ENCODE peak calls at places on chromosome 12, in eight cellular contexts. One of them, this sample, is unnamed.

GRCh38 chr12:23950775-23951391 is 1.4 kb upstream of the SOX5 start:
- DNase-seq in lower leg skin: no peak
- DNase-seq in astrocyte of the cerebellum: no peak
- DNase-seq in thoracic aorta: no peak
- DNase-seq in lower lobe of right lung: no peak
- DNase-seq in fibroblast of villous mesenchyme: peak; percentile 29
- DNase-seq in bronchial epithelial cell: peak; percentile 3
- DNase-seq in upper lobe of right lung: peak; percentile 51
- DNase-seq in this sample: peak; percentile 11

GRCh38 chr12:62190921-62191746 is 69.1 kb upstream of the USP15 start:
- DNase-seq in lower leg skin: no peak
- DNase-seq in astrocyte of the cerebellum: no peak
- DNase-seq in thoracic aorta: no peak
- DNase-seq in lower lobe of right lung: peak; percentile 48
- DNase-seq in fibroblast of villous mesenchyme: peak; percentile 22
- DNase-seq in bronchial epithelial cell: no peak
- DNase-seq in upper lobe of right lung: peak; percentile 62
- DNase-seq in this sample: no peak

GRCh38 chr12:50050410-50051280 is 6.8 kb upstream of the ASIC1 start:
- DNase-seq in lower leg skin: peak; percentile 41
- DNase-seq in astrocyte of the cerebellum: no peak
- DNase-seq in thoracic aorta: no peak
- DNase-seq in lower lobe of right lung: peak; percentile 75
- DNase-seq in fibroblast of villous mesenchyme: peak; percentile 93
- DNase-seq in bronchial epithelial cell: peak; percentile 33
- DNase-seq in upper lobe of right lung: peak; percentile 86
- DNase-seq in this sample: peak; percentile 90

GRCh38 chr12:34208331-34209258 is 186.3 kb downstream of the ALG10 start:
- DNase-seq in lower leg skin: no peak
- DNase-seq in astrocyte of the cerebellum: no peak
- DNase-seq in thoracic aorta: no peak
- DNase-seq in lower lobe of right lung: no peak
- DNase-seq in fibroblast of villous mesenchyme: no peak
- DNase-seq in bronchial epithelial cell: no peak
- DNase-seq in upper lobe of right lung: no peak
- DNase-seq in this sample: no peak

GRCh38 chr12:89733579-89734201 is 25.1 kb upstream of the ATP2B1 start:
- DNase-seq in lower leg skin: no peak
- DNase-seq in astrocyte of the cerebellum: peak; percentile 88
- DNase-seq in thoracic aorta: no peak
- DNase-seq in lower lobe of right lung: no peak
- DNase-seq in fibroblast of villous mesenchyme: peak; percentile 99
- DNase-seq in bronchial epithelial cell: peak; percentile 78
- DNase-seq in upper lobe of right lung: no peak
- DNase-seq in this sample: peak; percentile 88

GRCh38 chr12:4271433-4272013 is 2.0 kb upstream of the CCND2 start:
- DNase-seq in lower leg skin: no peak
- DNase-seq in astrocyte of the cerebellum: no peak
- DNase-seq in thoracic aorta: no peak
- DNase-seq in lower lobe of right lung: no peak
- DNase-seq in fibroblast of villous mesenchyme: no peak
- DNase-seq in bronchial epithelial cell: peak; percentile 34
- DNase-seq in upper lobe of right lung: no peak
- DNase-seq in this sample: peak; percentile 18

GRCh38 chr12:104632724-104633181 is 176.0 kb downstream of the CHST11 start:
- DNase-seq in lower leg skin: no peak
- DNase-seq in astrocyte of the cerebellum: peak; percentile 42
- DNase-seq in thoracic aorta: no peak
- DNase-seq in lower lobe of right lung: no peak
- DNase-seq in fibroblast of villous mesenchyme: peak; percentile 74
- DNase-seq in bronchial epithelial cell: no peak
- DNase-seq in upper lobe of right lung: no peak
- DNase-seq in this sample: peak; percentile 80

GRCh38 chr12:80648866-80649265 is 58.6 kb upstream of the MYF6 start:
- DNase-seq in lower leg skin: no peak
- DNase-seq in astrocyte of the cerebellum: peak; percentile 65
- DNase-seq in thoracic aorta: no peak
- DNase-seq in lower lobe of right lung: no peak
- DNase-seq in fibroblast of villous mesenchyme: peak; percentile 45
- DNase-seq in bronchial epithelial cell: peak; percentile 72
- DNase-seq in upper lobe of right lung: no peak
- DNase-seq in this sample: peak; percentile 36

GRCh38 chr12:52418576-52419110 is 12.5 kb upstream of the KRT82 start:
- DNase-seq in lower leg skin: no peak
- DNase-seq in astrocyte of the cerebellum: no peak
- DNase-seq in thoracic aorta: no peak
- DNase-seq in lower lobe of right lung: no peak
- DNase-seq in fibroblast of villous mesenchyme: no peak
- DNase-seq in bronchial epithelial cell: peak; percentile 50
- DNase-seq in upper lobe of right lung: no peak
- DNase-seq in this sample: no peak

DNA sequence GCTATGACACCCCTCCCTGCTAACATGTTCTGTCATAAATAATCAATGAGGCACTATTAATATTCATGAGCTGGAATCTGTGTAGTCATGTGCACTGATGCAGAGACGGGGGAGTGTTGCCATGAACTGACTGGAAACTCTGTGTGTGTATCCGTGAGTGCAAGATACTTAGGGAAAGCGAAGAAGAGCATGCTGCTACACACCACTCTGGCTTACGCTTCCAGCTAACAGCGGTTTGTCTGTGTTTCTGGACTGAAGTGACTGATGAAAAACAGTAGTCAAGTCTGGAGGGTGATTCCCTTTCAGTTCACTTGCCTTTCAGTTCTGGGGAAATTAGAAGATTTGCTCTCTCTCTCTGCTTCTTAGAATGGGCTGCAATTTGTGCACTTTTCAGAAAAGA is 249.5 kb downstream of the PDZRN4 start:
- DNase-seq in lower leg skin: no peak
- DNase-seq in astrocyte of the cerebellum: no peak
- DNase-seq in thoracic aorta: no peak
- DNase-seq in lower lobe of right lung: no peak
- DNase-seq in fibroblast of villous mesenchyme: no peak
- DNase-seq in bronchial epithelial cell: no peak
- DNase-seq in upper lobe of right lung: no peak
- DNase-seq in this sample: peak; percentile 0
- H3K4me3 ChIP-seq in lower leg skin: no peak overlapping the region
- H3K4me3 ChIP-seq in astrocyte of the cerebellum: no peak overlapping the region
- H3K4me3 ChIP-seq in thoracic aorta: no peak overlapping the region
- H3K4me3 ChIP-seq in lower lobe of right lung: no peak overlapping the region
- H3K4me3 ChIP-seq in fibroblast of villous mesenchyme: no peak overlapping the region
- H3K4me3 ChIP-seq in bronchial epithelial cell: no peak overlapping the region
- H3K4me3 ChIP-seq in upper lobe of right lung: no peak overlapping the region
- H3K4me3 ChIP-seq in this sample: no peak overlapping the region

GRCh38 chr12:42255221-42255874 is 17.3 kb upstream of the YAF2 start:
- DNase-seq in lower leg skin: no peak
- DNase-seq in astrocyte of the cerebellum: no peak
- DNase-seq in thoracic aorta: no peak
- DNase-seq in lower lobe of right lung: no peak
- DNase-seq in fibroblast of villous mesenchyme: no peak
- DNase-seq in bronchial epithelial cell: peak; percentile 28
- DNase-seq in upper lobe of right lung: no peak
- DNase-seq in this sample: no peak
- TF ChIP-seq CTCF in lower leg skin: no peak
- TF ChIP-seq CTCF in astrocyte of the cerebellum: no peak
- TF ChIP-seq CTCF in thoracic aorta: no peak
- TF ChIP-seq CTCF in lower lobe of right lung: no peak
- TF ChIP-seq CTCF in fibroblast of villous mesenchyme: no peak
- TF ChIP-seq CTCF in bronchial epithelial cell: peak; percentile 3
- TF ChIP-seq CTCF in upper lobe of right lung: no peak
- TF ChIP-seq CTCF in this sample: peak; percentile 2

DNA sequence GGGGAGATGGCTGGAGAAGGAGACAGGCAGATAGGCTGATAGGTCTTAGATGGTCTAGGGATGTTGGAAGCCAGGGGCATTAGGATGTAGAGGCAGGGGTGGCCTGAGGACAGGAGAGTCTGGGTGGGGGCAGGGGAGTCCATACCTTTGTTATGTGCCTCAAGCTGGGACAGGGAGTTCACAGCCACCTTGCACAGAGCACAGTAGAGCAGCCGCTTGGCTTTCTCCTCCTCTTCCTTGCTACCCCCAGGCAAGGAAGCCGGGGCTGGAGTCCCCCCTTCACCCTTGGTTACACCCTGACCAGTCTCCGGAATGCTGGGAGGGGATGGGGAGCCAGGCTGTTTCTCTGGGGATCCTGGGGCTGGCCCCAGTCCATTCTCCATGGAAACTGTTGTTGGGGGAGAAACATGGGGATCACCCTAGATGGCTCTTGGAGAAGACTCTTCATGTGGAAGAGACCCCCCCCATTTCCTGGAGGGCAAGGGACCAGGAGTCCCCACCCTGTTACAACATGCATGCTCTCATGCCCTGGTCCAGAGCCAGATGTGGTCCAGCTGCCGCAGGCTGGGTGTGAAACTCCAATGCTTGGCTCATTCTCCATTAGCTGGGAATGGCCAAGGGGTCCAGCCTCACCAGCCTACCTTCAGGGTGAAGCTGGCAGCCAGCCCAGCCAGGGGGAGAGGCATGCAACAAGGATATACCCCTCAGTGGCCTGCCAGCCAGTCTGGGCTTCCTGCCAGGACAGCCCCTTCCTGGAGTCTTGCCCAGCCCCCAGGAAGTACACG is 7.2 kb upstream of the GPR84 start:
- DNase-seq in lower leg skin: no peak
- DNase-seq in astrocyte of the cerebellum: no peak
- DNase-seq in thoracic aorta: no peak
- DNase-seq in lower lobe of right lung: no peak
- DNase-seq in fibroblast of villous mesenchyme: peak; percentile 48
- DNase-seq in bronchial epithelial cell: no peak
- DNase-seq in upper lobe of right lung: no peak
- DNase-seq in this sample: peak; percentile 65
- H3K4me3 ChIP-seq in lower leg skin: no peak overlapping the region
- H3K4me3 ChIP-seq in astrocyte of the cerebellum: no peak overlapping the region
- H3K4me3 ChIP-seq in thoracic aorta: no peak overlapping the region
- H3K4me3 ChIP-seq in lower lobe of right lung: no peak overlapping the region
- H3K4me3 ChIP-seq in fibroblast of villous mesenchyme: no peak overlapping the region
- H3K4me3 ChIP-seq in bronchial epithelial cell: no peak overlapping the region
- H3K4me3 ChIP-seq in upper lobe of right lung: no peak overlapping the region
- H3K4me3 ChIP-seq in this sample: no peak overlapping the region

GRCh38 chr12:71782007-71782406 is 27.3 kb downstream of the RAB21 start:
- DNase-seq in lower leg skin: no peak
- DNase-seq in astrocyte of the cerebellum: no peak
- DNase-seq in thoracic aorta: no peak
- DNase-seq in lower lobe of right lung: no peak
- DNase-seq in fibroblast of villous mesenchyme: no peak
- DNase-seq in bronchial epithelial cell: no peak
- DNase-seq in upper lobe of right lung: no peak
- DNase-seq in this sample: no peak

DNA sequence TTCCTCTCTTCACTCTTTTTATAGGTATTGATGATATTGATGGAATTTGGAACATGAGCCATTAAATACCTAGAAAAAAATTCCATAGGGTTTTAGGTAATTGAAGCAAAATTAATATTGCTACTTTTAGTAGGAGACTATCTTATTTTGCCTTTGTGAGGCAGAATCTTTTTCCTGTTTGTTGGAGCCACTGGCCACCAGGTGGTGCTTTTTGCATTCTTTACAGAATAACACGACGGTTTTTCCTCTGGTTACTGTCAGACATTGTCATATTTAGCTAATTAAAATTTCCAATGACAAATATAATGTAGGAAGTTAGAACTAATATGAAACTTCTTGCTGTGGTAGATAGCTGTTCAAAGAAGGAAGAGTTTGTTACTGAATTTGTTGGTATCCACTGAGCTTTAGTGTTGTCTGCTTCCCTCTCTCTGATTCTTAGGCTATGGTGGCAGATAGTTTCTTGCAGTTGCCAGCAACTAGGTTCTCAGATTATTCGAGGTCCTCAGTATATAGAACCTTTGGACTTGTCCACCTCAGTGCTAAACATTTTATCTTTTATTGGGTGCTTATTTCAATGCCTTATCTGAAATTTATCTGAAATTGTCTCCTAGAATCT is 25.7 kb downstream of the RAB21 start:
- DNase-seq in lower leg skin: no peak
- DNase-seq in astrocyte of the cerebellum: peak; percentile 28
- DNase-seq in thoracic aorta: no peak
- DNase-seq in lower lobe of right lung: no peak
- DNase-seq in fibroblast of villous mesenchyme: peak; percentile 63
- DNase-seq in bronchial epithelial cell: peak; percentile 41
- DNase-seq in upper lobe of right lung: no peak
- DNase-seq in this sample: peak; percentile 63
- TF ChIP-seq CTCF in lower leg skin: no peak
- TF ChIP-seq CTCF in astrocyte of the cerebellum: peak; percentile 74
- TF ChIP-seq CTCF in thoracic aorta: peak; percentile 59
- TF ChIP-seq CTCF in lower lobe of right lung: peak; percentile 64
- TF ChIP-seq CTCF in fibroblast of villous mesenchyme: peak; percentile 73
- TF ChIP-seq CTCF in bronchial epithelial cell: peak; percentile 51
- TF ChIP-seq CTCF in upper lobe of right lung: peak; percentile 73
- TF ChIP-seq CTCF in this sample: peak; percentile 76

DNA sequence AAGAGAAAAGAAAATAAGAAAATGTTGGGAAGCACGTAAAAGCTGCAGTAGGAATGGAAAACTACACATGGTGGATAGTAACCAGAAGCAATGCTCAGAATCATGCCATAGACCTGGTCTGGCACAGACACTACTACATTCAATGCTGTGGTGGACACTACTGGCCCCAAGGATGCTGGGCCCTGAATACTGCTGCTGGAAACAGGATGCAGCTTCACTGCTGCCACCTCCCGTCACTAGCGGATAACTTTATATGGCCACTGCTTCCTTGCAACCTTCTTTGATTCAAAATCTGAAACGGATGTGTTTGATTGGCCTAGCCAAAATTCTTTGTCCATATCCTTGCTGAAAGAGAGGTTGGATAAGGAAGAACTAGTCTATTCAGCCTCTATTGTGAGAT is 30.7 kb downstream of the ADCY6 start:
- DNase-seq in lower leg skin: no peak
- DNase-seq in astrocyte of the cerebellum: no peak
- DNase-seq in thoracic aorta: no peak
- DNase-seq in lower lobe of right lung: no peak
- DNase-seq in fibroblast of villous mesenchyme: no peak
- DNase-seq in bronchial epithelial cell: no peak
- DNase-seq in upper lobe of right lung: no peak
- DNase-seq in this sample: no peak
- H3K4me3 ChIP-seq in lower leg skin: no peak overlapping the region
- H3K4me3 ChIP-seq in astrocyte of the cerebellum: no peak overlapping the region
- H3K4me3 ChIP-seq in thoracic aorta: no peak overlapping the region
- H3K4me3 ChIP-seq in lower lobe of right lung: no peak overlapping the region
- H3K4me3 ChIP-seq in fibroblast of villous mesenchyme: no peak overlapping the region
- H3K4me3 ChIP-seq in bronchial epithelial cell: no peak overlapping the region
- H3K4me3 ChIP-seq in upper lobe of right lung: no peak overlapping the region
- H3K4me3 ChIP-seq in this sample: no peak overlapping the region

GRCh38 chr12:1533205-1533601 is 61.2 kb downstream of the FBXL14 start:
- DNase-seq in lower leg skin: no peak
- DNase-seq in astrocyte of the cerebellum: no peak
- DNase-seq in thoracic aorta: no peak
- DNase-seq in lower lobe of right lung: no peak
- DNase-seq in fibroblast of villous mesenchyme: no peak
- DNase-seq in bronchial epithelial cell: no peak
- DNase-seq in upper lobe of right lung: no peak
- DNase-seq in this sample: no peak
- TF ChIP-seq CTCF in lower leg skin: no peak
- TF ChIP-seq CTCF in astrocyte of the cerebellum: peak; percentile 38
- TF ChIP-seq CTCF in thoracic aorta: no peak
- TF ChIP-seq CTCF in lower lobe of right lung: no peak
- TF ChIP-seq CTCF in fibroblast of villous mesenchyme: peak; percentile 11
- TF ChIP-seq CTCF in bronchial epithelial cell: no peak
- TF ChIP-seq CTCF in upper lobe of right lung: no peak
- TF ChIP-seq CTCF in this sample: no peak

GRCh38 chr12:106894774-106895173 is 60.9 kb upstream of the TMEM263 start:
- DNase-seq in lower leg skin: no peak
- DNase-seq in astrocyte of the cerebellum: no peak
- DNase-seq in thoracic aorta: no peak
- DNase-seq in lower lobe of right lung: no peak
- DNase-seq in fibroblast of villous mesenchyme: no peak
- DNase-seq in bronchial epithelial cell: no peak
- DNase-seq in upper lobe of right lung: no peak
- DNase-seq in this sample: no peak
- H3K4me3 ChIP-seq in lower leg skin: no peak overlapping the region
- H3K4me3 ChIP-seq in astrocyte of the cerebellum: no peak overlapping the region
- H3K4me3 ChIP-seq in thoracic aorta: no peak overlapping the region
- H3K4me3 ChIP-seq in lower lobe of right lung: no peak overlapping the region
- H3K4me3 ChIP-seq in fibroblast of villous mesenchyme: no peak overlapping the region
- H3K4me3 ChIP-seq in bronchial epithelial cell: no peak overlapping the region
- H3K4me3 ChIP-seq in upper lobe of right lung: no peak overlapping the region
- H3K4me3 ChIP-seq in this sample: no peak overlapping the region

This sample was measured in fibroblast of pulmonary artery.